ENCODE peak calls at places on chromosomes 16 and 17, in nine cellular contexts. H is stimulated activated CD8-positive, alpha-beta memory T cell treated with anti-CD3 and anti-CD28 coated beads, Interleukin-12 subunit alpha, Interleukin-12 subunit beta, amount 100 ng/mL, for 4 hours; L is AG08396; B is GM12892; N is OCI-M1; F is cardiac fibroblast; S is activated CD4-positive, CD25-positive, alpha-beta regulatory T cell; Q is stimulated activated naive B cell treated with anti-CD40 and anti-IgM and Interleukin-4, amounts not matched to agents 10 μg/mL and 1 μg/mL and 100 μg/mL, for 72 hours; R is DMS 273 treated with DMSO at 0.1 percent for 48 hours. D is an unnamed sample.

GRCh38 chr17:81171941-81172340 is 5.9 kb upstream of the AATK start:
- DNase-seq in H (no peak), L (peak; percentile 74), B (no peak), N (no peak), F (peak; percentile 19), S (no peak), Q (no peak), R (no peak), D (no peak)

GRCh38 chr16:73253922-73254480 is 206.1 kb upstream of the ZFHX3 start:
- DNase-seq in H (no peak), L (no peak), B (no peak), N (no peak), F (no peak), S (no peak), Q (no peak), R (no peak), D (no peak)

GRCh38 chr16:90046122-90046970 is 27.1 kb upstream of the DBNDD1 start:
- DNase-seq in H (no peak), L (no peak), B (no peak), N (no peak), F (no peak), S (no peak), Q (no peak), R (peak; percentile 27), D (no peak)

GRCh38 chr16:19645557-19645981 is 72.5 kb downstream of the KNOP1 start:
- DNase-seq in H (no peak), L (no peak), B (no peak), N (no peak), F (peak; percentile 52), S (no peak), Q (no peak), R (no peak), D (no peak)

GRCh38 chr17:55903028-55903690 is 152.3 kb downstream of the PCTP start:
- DNase-seq in H (no peak), L (no peak), B (no peak), N (no peak), F (no peak), S (no peak), Q (no peak), R (no peak), D (no peak)

GRCh38 chr16:2912330-2913199 is 834 bp downstream of the FLYWCH1 start:
- DNase-seq in H (no peak), L (peak; percentile 41), B (no peak), N (peak; percentile 54), F (peak; percentile 74), S (no peak), Q (no peak), R (no peak), D (peak; percentile 44)

GRCh38 chr17:14396542-14396941 is 95.7 kb downstream of the HS3ST3B1 start:
- DNase-seq in H (no peak), L (peak; percentile 36), B (no peak), N (no peak), F (peak; percentile 26), S (no peak), Q (no peak), R (no peak), D (no peak)

GRCh38 chr17:75343007-75343406 is 53.8 kb upstream of the SLC25A19 start:
- DNase-seq in H (no peak), L (no peak), B (no peak), N (no peak), F (no peak), S (no peak), Q (no peak), R (no peak), D (no peak)